ENCODE peak calls at places on chromosomes 12 and 14, in ten cellular contexts. G is activated CD4-positive, alpha-beta T cell treated with anti-CD3 and anti-CD28 coated beads, Interleukin-2, amount 50 U/mL, for 1 hour; N is GM03348; R is astrocyte of the spinal cord; E is HL-60; O is NCI-H1436 treated with DMSO at 0.1 percent for 48 hours; S is ureter; C is M059J; D is globus pallidus; H is AG09309. B is an unnamed sample.

GRCh38 chr12:32331133-32331532 is 68.2 kb upstream of the FGD4 start:
- DNase-seq in G (no peak), N (no peak), R (no peak), E (no peak), O (no peak), S (no peak), C (peak), D (no peak), H (no peak), B (no peak)

GRCh38 chr14:20455355-20456300 is 602 bp downstream of the APEX1 start:
- DNase-seq in G (no peak), N (peak), R (no peak), E (peak), O (no peak), S (no peak), C (peak), D (no peak), H (peak), B (no peak)

GRCh38 chr14:54730156-54730961 is 163.4 kb downstream of the SAMD4A start:
- DNase-seq in G (no peak), N (peak), R (peak), E (peak), O (no peak), S (no peak), C (peak), D (no peak), H (peak), B (no peak)

GRCh38 chr14:52154992-52155655 is 86.3 kb upstream of the NID2 start:
- DNase-seq in G (no peak), N (no peak), R (no peak), E (no peak), O (no peak), S (no peak), C (no peak), D (no peak), H (no peak), B (no peak)

GRCh38 chr12:68319988-68320623 is 12.1 kb downstream of the MDM1 start:
- DNase-seq in G (no peak), N (peak), R (peak), E (no peak), O (no peak), S (no peak), C (peak), D (no peak), H (peak), B (no peak)

GRCh38 chr12:38384816-38385491 is 68.4 kb downstream of the ALG10B start:
- DNase-seq in G (no peak), N (no peak), R (no peak), E (no peak), O (no peak), S (no peak), C (peak), D (no peak), H (no peak), B (no peak)

GRCh38 chr14:88025350-88025749 is 20.4 kb downstream of the GPR65 start:
- DNase-seq in G (no peak), N (no peak), R (no peak), E (no peak), O (no peak), S (no peak), C (no peak), D (no peak), H (no peak), B (no peak)

GRCh38 chr12:124917135-124917840 is 2.8 kb upstream of the UBC start:
- DNase-seq in G (peak), N (peak), R (peak), E (peak), O (no peak), S (peak), C (peak), D (peak), H (peak), B (no peak)

GRCh38 chr14:106842687-106843086 is 1316.3 kb downstream of the TMEM121 start:
- DNase-seq in G (no peak), N (peak), R (no peak), E (no peak), O (no peak), S (no peak), C (peak), D (no peak), H (no peak), B (no peak)

GRCh38 chr12:6241495-6241894 is 41.3 kb downstream of the CD9 start:
- DNase-seq in G (no peak), N (no peak), R (no peak), E (no peak), O (no peak), S (peak), C (no peak), D (no peak), H (no peak), B (no peak)

GRCh38 chr12:42094277-42094676 is 50.4 kb downstream of the GXYLT1 start:
- DNase-seq in G (peak), N (peak), R (peak), E (no peak), O (no peak), S (no peak), C (peak), D (no peak), H (no peak), B (no peak)

B was measured in NCI-H2081 treated with DMSO at 0.1 percent for 48 hours.